ENCODE peak calls at places on chromosomes 2 and 18, in four cellular contexts. P is dorsolateral prefrontal cortex, U is adrenal gland, Q is ovary. K is an unnamed sample.

GRCh38 chr2:239669181-239669898 is 268.5 kb upstream of the HDAC4 start:
- DNase-seq in P (no peak), U (peak), Q (no peak), K (no peak)

GRCh38 chr2:154247503-154247902 is 375.8 kb downstream of the GALNT13 start:
- DNase-seq in P (no peak), U (no peak), Q (no peak), K (no peak)

GRCh38 chr18:74522635-74523548 is 11.4 kb upstream of the CNDP1 start:
- DNase-seq in P (no peak), U (no peak), Q (no peak), K (no peak)

GRCh38 chr2:232331071-232331470 is 47.5 kb upstream of the ALPP start:
- DNase-seq in P (no peak), U (no peak), Q (peak), K (no peak)

GRCh38 chr2:74440378-74441110 is 1.2 kb downstream of the RTKN start:
- DNase-seq in P (peak), U (peak), Q (peak), K (peak)

GRCh38 chr2:10764101-10764785 is 42.8 kb downstream of the ATP6V1C2 start:
- DNase-seq in P (peak), U (no peak), Q (peak), K (no peak)

GRCh38 chr2:217075225-217075802 is 215.4 kb upstream of the TNP1 start:
- DNase-seq in P (no peak), U (peak), Q (peak), K (peak)

GRCh38 chr2:167509585-167509984 is 621.3 kb downstream of the XIRP2 start:
- DNase-seq in P (no peak), U (no peak), Q (no peak), K (no peak)

GRCh38 chr2:190425221-190425866 is 17.2 kb downstream of the MFSD6 start:
- DNase-seq in P (no peak), U (no peak), Q (no peak), K (no peak)

GRCh38 chr2:2147024-2147900 is 183.8 kb downstream of the MYT1L start:
- DNase-seq in P (peak), U (peak), Q (no peak), K (no peak)
- TF ChIP-seq CTCF in P (no peak), U (no peak), Q (no peak), K (no peak)

DNA sequence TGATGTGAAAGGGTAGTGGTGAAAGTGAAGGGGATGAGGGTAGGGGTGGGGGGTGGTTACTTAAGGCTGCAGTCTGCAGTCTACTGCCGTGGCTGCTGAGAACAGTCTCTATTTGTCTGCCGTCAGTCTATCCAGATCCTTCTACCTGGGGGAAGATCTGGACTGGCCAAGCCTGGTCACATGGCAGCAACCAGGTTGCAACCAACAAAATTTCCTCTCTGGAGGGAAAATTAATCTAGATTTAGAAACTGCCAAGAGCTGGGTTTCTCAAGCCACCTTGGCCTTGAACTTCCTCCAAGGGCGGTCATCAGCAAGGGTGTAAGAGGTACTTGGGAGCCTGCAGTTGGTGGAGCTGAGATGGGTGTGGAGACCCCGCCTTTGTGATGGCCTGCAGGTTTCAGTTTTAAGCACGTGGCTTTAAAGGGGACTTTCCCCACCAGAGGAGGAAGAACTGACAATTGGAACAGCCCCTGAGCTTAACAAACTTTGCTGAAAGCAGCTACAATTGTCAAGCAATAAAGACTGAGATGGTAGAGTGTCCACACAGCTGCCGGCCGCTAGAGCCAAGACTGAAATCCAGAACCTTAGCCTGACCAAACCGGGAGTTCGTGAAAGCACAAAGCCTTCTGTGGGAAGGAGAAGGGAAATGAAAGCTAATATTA is 31.4 kb upstream of the KCMF1 start:
- DNase-seq in P (no peak), U (no peak), Q (no peak), K (no peak)
- TF ChIP-seq CTCF in P (no peak), U (no peak), Q (no peak), K (no peak)

DNA sequence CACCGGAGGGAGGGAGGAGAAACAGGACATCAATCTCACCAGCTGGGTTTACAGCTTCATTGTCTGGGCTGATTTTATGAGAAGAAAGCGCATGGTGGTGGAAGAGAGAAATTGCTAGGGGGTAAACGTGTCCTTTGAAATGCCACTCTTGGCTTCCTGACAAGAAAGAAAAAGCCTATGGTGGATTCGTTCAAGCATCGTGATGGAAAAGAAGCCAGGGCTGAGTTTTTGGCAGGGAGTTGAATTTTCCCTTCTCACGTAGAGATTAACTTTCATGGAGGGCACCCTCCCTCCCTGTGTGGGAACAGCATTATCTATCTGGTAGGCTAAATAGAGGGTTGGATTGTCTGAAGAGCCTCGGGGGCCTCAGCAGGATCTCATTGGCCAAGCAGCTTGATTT is 502.0 kb downstream of the SLC4A3 start:
- DNase-seq in P (no peak), U (no peak), Q (no peak), K (no peak)
- TF ChIP-seq CTCF in P (no peak), U (no peak), Q (no peak), K (no peak)

DNA sequence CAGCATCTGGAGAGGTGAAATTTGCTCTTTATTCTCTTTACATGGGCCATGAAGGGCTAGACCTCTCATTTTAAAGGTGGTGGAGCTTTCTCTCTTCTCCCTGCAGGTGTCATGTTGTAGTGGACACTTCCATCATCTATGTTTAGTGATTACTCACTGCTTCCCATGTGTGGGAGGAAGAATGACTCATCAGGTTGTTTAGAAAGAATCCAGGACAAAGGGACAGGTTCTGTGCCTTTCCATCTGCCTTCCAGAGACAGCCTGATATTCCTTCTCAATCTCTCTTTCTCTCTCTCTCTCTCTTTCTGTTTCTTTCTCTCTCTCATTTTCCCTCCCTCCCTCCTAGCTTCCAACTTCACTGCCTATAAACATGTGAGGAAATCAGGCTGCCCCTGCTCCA is 38.7 kb downstream of the SCG2 start:
- DNase-seq in P (no peak), U (no peak), Q (no peak), K (no peak)
- TF ChIP-seq CTCF in P (no peak), U (no peak), Q (no peak), K (no peak)